ENCODE peak calls at places on chromosomes 3 and 15, in eight cellular contexts. L, H, U, I, W, N, J and P are unnamed samples.
A peak's percentile ranks its signal among the peaks of the same experiment; 100 is the strongest.

GRCh38 chr3:7682822-7683229 is 818.8 kb upstream of the LMCD1 start:
- DNase-seq in L (no peak), H (no peak), U (peak; percentile 63), I (peak; percentile 68), W (no peak), N (no peak), J (no peak), P (no peak)

GRCh38 chr15:73951591-73951990 is 25.3 kb downstream of the LOXL1 start:
- DNase-seq in L (no peak), H (no peak), U (no peak), I (no peak), W (no peak), N (no peak), J (no peak), P (no peak)

GRCh38 chr3:130425484-130425883 is 80.0 kb downstream of the COL6A5 start:
- DNase-seq in L (no peak), H (no peak), U (peak; percentile 17), I (no peak), W (no peak), N (no peak), J (no peak), P (no peak)

GRCh38 chr3:171277456-171278406 is 182.5 kb downstream of the TNIK start:
- DNase-seq in L (no peak), H (no peak), U (no peak), I (no peak), W (no peak), N (no peak), J (no peak), P (no peak)

GRCh38 chr15:40445411-40446055 is 4.8 kb downstream of the BAHD1 start:
- DNase-seq in L (no peak), H (no peak), U (no peak), I (no peak), W (no peak), N (no peak), J (no peak), P (no peak)

GRCh38 chr3:157533298-157533870 is 30.2 kb upstream of the VEPH1 start:
- DNase-seq in L (no peak), H (no peak), U (no peak), I (no peak), W (no peak), N (no peak), J (no peak), P (no peak)

GRCh38 chr3:62718515-62719320 is 156.5 kb downstream of the CADPS start:
- DNase-seq in L (peak; percentile 65), H (no peak), U (peak; percentile 2), I (no peak), W (peak; percentile 5), N (peak; percentile 51), J (no peak), P (no peak)

GRCh38 chr15:51837784-51838183 is 8.3 kb downstream of the TMOD3 start:
- DNase-seq in L (no peak), H (no peak), U (peak; percentile 54), I (peak; percentile 41), W (no peak), N (no peak), J (no peak), P (no peak)

GRCh38 chr15:93865610-93866009 is 365.8 kb upstream of the MCTP2 start:
- DNase-seq in L (no peak), H (no peak), U (no peak), I (peak; percentile 78), W (no peak), N (no peak), J (no peak), P (no peak)

GRCh38 chr15:52523646-52524045 is 5.0 kb downstream of the MYO5A start:
- DNase-seq in L (no peak), H (no peak), U (no peak), I (no peak), W (no peak), N (no peak), J (no peak), P (no peak)

GRCh38 chr3:63967675-63968611 is 55.4 kb downstream of the PSMD6 start:
- DNase-seq in L (peak; percentile 86), H (no peak), U (no peak), I (peak; percentile 71), W (no peak), N (no peak), J (peak; percentile 38), P (no peak)

GRCh38 chr15:92909131-92909781 is 9.1 kb downstream of the CHD2 start:
- DNase-seq in L (peak; percentile 6), H (no peak), U (no peak), I (no peak), W (no peak), N (no peak), J (no peak), P (no peak)

GRCh38 chr15:79990280-79990996 is 19.4 kb upstream of the BCL2A1 start:
- DNase-seq in L (no peak), H (no peak), U (no peak), I (no peak), W (no peak), N (no peak), J (no peak), P (no peak)